ENCODE peak calls at places on chromosomes 5 and 9, in five cellular contexts. R is endodermal cell; Q is HAP-1; P is effector memory CD4-positive, alpha-beta T cell; C is GM23338. N is an unnamed sample. For H3K36me3, the result is how much of the 10 kb centered on the place peaks cover.

GRCh38 chr5:96017951-96018350 is 56.3 kb upstream of the ELL2 start:
- DNase-seq in R (no peak), Q (no peak), P (no peak), C (no peak), N (no peak)

GRCh38 chr9:131255731-131256197 is 20.5 kb downstream of the FAM78A start:
- DNase-seq in R (no peak), Q (no peak), P (no peak), C (no peak), N (no peak)

GRCh38 chr9:100472725-100473261 is at the start of gene TMEFF1:
- DNase-seq in R (peak), Q (peak), P (peak), C (peak), N (no peak)

GRCh38 chr9:124412228-124412575 is 3.0 kb downstream of the PSMB7 start:
- DNase-seq in R (no peak), Q (no peak), P (no peak), C (no peak), N (no peak)

GRCh38 chr5:42756630-42757601 is at the start of gene CCDC152:
- DNase-seq in R (peak), Q (no peak), P (peak), C (peak), N (peak)

GRCh38 chr9:38294561-38294960 is 97.9 kb upstream of the ALDH1B1 start:
- DNase-seq in R (no peak), Q (no peak), P (no peak), C (no peak), N (no peak)

GRCh38 chr9:71741841-71742648 is 26.3 kb downstream of the CEMIP2 start:
- DNase-seq in R (no peak), Q (no peak), P (no peak), C (no peak), N (no peak)

GRCh38 chr5:87027570-87027969 is 240.1 kb upstream of the RASA1 start:
- DNase-seq in R (no peak), Q (no peak), P (no peak), C (no peak), N (no peak)

GRCh38 chr9:133585481-133586367 is 23.5 kb downstream of the FAM163B start:
- DNase-seq in R (no peak), Q (no peak), P (no peak), C (peak), N (no peak)

GRCh38 chr9:116271307-116271706 is 117.7 kb downstream of the PAPPA start:
- DNase-seq in R (no peak), Q (no peak), P (no peak), C (no peak), N (no peak)
- H3K36me3 ChIP-seq in R (under half), Q (under half), P (under half), C (under half), N (under half)

DNA sequence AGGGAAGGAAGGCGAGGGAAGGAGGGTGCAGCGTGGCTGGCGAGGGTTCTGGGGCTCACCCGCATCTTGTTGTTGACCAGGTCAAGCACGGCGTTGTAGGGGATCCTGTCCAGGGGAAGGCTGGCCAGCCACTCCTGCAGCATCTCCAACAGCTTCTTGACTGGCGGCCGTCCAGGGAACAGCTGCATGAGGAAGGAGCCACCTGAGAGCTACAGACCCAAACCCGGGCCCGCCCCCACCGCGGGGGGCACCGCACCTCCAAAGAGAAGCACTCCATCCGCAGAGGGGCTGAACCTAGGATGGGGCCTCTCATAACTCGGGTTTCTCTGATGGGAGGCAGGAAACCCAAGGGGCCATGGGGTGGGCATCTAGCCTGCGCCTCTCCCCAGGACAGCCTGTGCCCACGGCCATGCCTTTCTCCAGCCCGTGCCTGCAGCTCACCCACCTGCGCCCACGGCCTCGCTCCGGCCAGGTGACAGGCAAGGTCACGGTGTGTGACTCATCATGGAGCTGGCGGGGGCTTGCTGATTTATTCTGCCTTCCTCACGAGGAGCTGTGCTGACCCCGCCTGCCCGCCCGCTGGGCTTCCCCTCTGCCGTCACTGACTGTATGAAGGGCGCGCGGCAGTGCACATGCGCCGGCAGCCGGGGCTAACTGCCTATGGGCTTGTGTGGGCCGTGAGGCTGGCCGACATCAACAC is 11.8 kb upstream of the LHX3 start:
- DNase-seq in R (no peak), Q (no peak), P (no peak), C (no peak), N (no peak)
- H3K36me3 ChIP-seq in R (under half), Q (under half), P (half or more), C (under half), N (under half)

DNA sequence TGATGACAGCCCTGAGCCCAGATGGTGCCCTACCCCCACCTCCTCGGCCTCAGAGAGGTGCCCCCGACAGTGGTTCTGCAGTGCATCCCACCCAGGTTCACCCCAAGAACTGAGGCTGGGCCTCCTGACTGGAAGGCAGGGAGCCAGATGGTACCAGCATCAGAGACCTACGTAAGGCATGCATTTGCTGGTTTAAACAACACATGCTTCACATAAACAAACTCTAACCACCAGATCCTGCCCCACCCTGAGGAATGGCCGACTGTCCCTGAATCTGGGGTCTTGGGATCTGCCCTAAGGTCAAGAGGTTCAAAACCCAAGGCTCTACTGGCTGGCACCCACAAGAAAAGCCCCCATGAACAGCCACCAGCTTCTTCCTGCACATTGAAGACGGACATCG is 73.3 kb downstream of the SECISBP2 start:
- DNase-seq in R (no peak), Q (no peak), P (no peak), C (no peak), N (no peak)
- H3K36me3 ChIP-seq in R (under half), Q (under half), P (half or more), C (under half), N (under half)

DNA sequence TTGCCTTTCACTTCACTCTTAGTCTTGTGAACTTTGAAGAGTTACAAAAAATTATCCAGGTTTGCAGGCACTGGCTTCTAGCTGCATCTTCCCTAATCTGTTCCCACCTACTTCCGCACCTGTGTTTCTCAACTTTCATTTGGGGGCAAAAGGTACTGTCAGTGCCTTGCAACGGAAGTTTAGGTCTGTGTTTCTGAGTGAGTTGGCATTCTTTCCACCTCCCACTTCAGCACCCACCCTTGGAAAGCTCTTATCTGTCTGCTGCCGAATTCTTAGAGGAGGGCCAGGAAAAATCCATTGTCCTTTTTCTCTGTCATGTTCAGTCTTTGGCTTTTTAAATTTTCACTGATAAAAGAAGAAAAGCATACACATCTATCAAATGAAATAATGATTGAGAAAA is 89.7 kb upstream of the RASGRF2 start:
- DNase-seq in R (no peak), Q (no peak), P (no peak), C (peak), N (no peak)
- H3K36me3 ChIP-seq in R (under half), Q (under half), P (under half), C (under half), N (under half)

DNA sequence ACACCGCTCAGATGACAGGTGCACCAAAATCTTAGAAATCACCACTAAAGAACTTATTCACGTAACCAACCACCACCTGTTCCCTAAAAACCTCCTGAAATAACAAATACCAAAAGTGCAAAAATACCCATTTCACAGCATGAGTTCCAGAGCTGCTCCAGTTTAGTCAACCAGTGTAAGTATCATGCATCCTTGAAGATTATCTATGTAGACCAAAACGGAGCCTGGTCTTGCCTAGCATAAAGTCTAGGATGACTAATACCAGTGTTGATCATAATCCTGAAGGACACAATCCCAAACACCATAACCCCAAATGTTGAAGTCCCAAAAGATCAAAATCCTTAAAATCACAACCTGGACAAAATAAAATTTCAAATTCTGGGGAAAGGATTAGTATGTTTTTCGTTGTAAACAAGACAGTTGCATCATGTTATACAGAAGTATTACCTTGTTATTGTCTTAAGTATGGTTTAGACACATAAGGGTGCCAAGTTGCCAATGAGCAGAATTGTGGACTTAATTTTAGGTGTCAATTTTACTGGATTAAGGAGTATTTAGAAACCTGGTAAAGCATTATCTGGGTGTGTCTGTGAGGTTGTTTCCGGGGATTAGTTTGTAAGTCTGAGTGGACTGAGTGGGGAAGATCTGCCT is 18.1 kb downstream of the VCP start:
- DNase-seq in R (no peak), Q (no peak), P (no peak), C (no peak), N (no peak)
- H3K36me3 ChIP-seq in R (half or more), Q (half or more), P (half or more), C (half or more), N (half or more)

GRCh38 chr5:180012316-180012715 is 59.2 kb downstream of the RNF130 start:
- DNase-seq in R (no peak), Q (no peak), P (no peak), C (no peak), N (no peak)

GRCh38 chr5:180007582-180007981 is 64.0 kb downstream of the RNF130 start:
- DNase-seq in R (peak), Q (peak), P (no peak), C (peak), N (no peak)

GRCh38 chr5:180006116-180006515 is 65.4 kb downstream of the RNF130 start:
- DNase-seq in R (no peak), Q (no peak), P (no peak), C (no peak), N (no peak)

GRCh38 chr5:180010636-180011035 is 60.9 kb downstream of the RNF130 start:
- DNase-seq in R (no peak), Q (no peak), P (no peak), C (no peak), N (no peak)

GRCh38 chr5:180008433-180008832 is 63.1 kb downstream of the RNF130 start:
- DNase-seq in R (no peak), Q (no peak), P (no peak), C (no peak), N (no peak)
- H3K36me3 ChIP-seq in R (half or more), Q (under half), P (under half), C (under half), N (under half)

DNA sequence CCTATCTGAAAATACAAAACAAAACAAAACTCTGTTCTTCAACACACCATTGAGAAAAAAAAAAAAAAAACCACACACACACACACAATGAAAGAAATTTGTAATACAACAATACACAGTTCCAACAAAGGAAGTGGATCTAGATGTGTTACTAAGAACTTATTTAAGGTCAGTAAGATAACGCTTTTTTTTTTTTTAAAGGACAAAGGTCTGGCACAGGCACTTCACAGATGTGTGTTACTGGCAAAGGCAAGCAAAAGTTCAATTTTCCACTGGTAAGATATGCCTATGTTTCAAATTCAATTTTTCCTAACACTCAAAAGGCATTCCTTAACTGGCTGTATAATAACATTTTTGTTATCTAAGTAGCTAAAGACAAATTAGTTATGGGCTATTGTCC is 3.6 kb downstream of the RFK start:
- DNase-seq in R (no peak), Q (no peak), P (no peak), C (no peak), N (no peak)
- H3K36me3 ChIP-seq in R (half or more), Q (under half), P (under half), C (under half), N (under half)

DNA sequence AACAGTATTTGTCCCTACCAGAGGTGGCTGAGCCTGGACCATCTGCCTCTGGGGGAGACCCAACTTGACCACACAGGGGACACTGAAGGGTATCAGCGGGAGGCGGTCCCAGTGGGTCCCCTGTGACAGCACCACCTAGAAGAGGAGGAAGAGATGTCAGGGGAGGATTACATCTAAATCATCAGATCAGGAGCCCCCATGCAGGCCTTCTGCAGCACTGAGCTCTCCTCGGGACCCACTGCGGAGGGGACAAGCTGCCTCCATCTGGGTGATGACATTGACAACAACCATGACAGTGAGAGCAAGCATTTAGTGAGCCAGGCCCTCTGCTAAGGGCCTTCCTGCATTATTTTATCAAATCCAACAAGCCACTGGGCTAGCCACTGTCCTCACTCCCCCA is 12.3 kb downstream of the ORM2 start:
- DNase-seq in R (no peak), Q (no peak), P (no peak), C (no peak), N (no peak)
- H3K36me3 ChIP-seq in R (under half), Q (under half), P (half or more), C (under half), N (under half)

DNA sequence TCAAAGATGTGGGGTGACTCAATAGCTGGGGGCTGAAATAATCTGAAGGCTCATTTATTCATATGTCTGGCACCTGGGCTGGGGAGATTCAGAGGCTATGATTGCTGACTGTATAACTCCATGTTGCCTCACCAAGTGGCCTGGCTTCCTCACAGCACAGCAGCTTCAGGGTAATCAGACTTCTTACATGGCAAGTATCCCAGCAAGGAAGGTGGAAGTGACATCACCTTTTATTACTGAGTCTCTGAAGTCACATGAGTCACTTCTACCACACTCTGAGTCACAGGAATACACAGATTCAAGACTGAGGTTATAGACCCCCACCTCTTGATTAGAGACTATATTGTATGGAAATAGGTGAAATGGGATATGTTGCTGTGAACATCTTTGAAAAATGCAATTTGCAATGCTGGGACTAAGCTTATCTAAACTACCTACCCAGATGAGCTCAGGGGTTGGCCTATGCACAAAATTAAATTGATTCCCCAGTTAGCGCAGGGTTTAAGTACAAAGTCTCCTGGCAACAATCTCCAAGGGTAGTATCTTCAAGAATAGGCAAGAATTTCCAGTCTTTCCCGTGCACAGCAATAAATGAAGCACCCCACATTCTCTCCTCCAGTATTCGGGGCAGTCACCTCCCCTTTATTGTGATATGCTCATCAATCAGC is 553.1 kb downstream of the LRRC70 start:
- DNase-seq in R (no peak), Q (no peak), P (no peak), C (no peak), N (peak)
- H3K36me3 ChIP-seq in R (under half), Q (under half), P (under half), C (under half), N (under half)